ENCODE peak calls at places on chromosomes 5 and 9, in six cellular contexts. One of them, this sample, is unnamed.

GRCh38 chr9:90915693-90916092 is 114.1 kb downstream of the SYK start:
- DNase-seq in mucosa of gallbladder: no peak
- DNase-seq in progenitor cell of endocrine pancreas: no peak
- DNase-seq in NCI-H510A treated with DMSO at 0.1 percent for 48 hours: no peak
- DNase-seq in sigmoid colon: no peak
- DNase-seq in heart left ventricle: no peak
- DNase-seq in this sample: peak

GRCh38 chr5:10607023-10607665 is 43.3 kb downstream of the ANKRD33B start:
- DNase-seq in mucosa of gallbladder: no peak
- DNase-seq in progenitor cell of endocrine pancreas: no peak
- DNase-seq in NCI-H510A treated with DMSO at 0.1 percent for 48 hours: peak
- DNase-seq in sigmoid colon: no peak
- DNase-seq in heart left ventricle: peak
- DNase-seq in this sample: no peak

GRCh38 chr9:101235105-101235866 is 149.5 kb downstream of the BAAT start:
- DNase-seq in mucosa of gallbladder: no peak
- DNase-seq in progenitor cell of endocrine pancreas: no peak
- DNase-seq in NCI-H510A treated with DMSO at 0.1 percent for 48 hours: peak
- DNase-seq in sigmoid colon: no peak
- DNase-seq in heart left ventricle: no peak
- DNase-seq in this sample: peak

GRCh38 chr9:136189394-136190236 is 15.3 kb downstream of the LHX3 start:
- DNase-seq in mucosa of gallbladder: no peak
- DNase-seq in progenitor cell of endocrine pancreas: no peak
- DNase-seq in NCI-H510A treated with DMSO at 0.1 percent for 48 hours: no peak
- DNase-seq in sigmoid colon: no peak
- DNase-seq in heart left ventricle: no peak
- DNase-seq in this sample: no peak

GRCh38 chr5:149959406-149960236 is 937 bp upstream of the SLC26A2 start:
- DNase-seq in mucosa of gallbladder: no peak
- DNase-seq in progenitor cell of endocrine pancreas: no peak
- DNase-seq in NCI-H510A treated with DMSO at 0.1 percent for 48 hours: peak
- DNase-seq in sigmoid colon: no peak
- DNase-seq in heart left ventricle: no peak
- DNase-seq in this sample: peak

GRCh38 chr9:136799079-136799853 is 3.1 kb downstream of the CCDC183 start:
- DNase-seq in mucosa of gallbladder: no peak
- DNase-seq in progenitor cell of endocrine pancreas: no peak
- DNase-seq in NCI-H510A treated with DMSO at 0.1 percent for 48 hours: peak
- DNase-seq in sigmoid colon: no peak
- DNase-seq in heart left ventricle: no peak
- DNase-seq in this sample: peak

GRCh38 chr5:146878471-146879172 is at the start of gene PPP2R2B:
- DNase-seq in mucosa of gallbladder: peak
- DNase-seq in progenitor cell of endocrine pancreas: peak
- DNase-seq in NCI-H510A treated with DMSO at 0.1 percent for 48 hours: peak
- DNase-seq in sigmoid colon: peak
- DNase-seq in heart left ventricle: no peak
- DNase-seq in this sample: peak

GRCh38 chr5:66888613-66889012 is 292.4 kb downstream of the MAST4 start:
- DNase-seq in mucosa of gallbladder: no peak
- DNase-seq in progenitor cell of endocrine pancreas: no peak
- DNase-seq in NCI-H510A treated with DMSO at 0.1 percent for 48 hours: no peak
- DNase-seq in sigmoid colon: no peak
- DNase-seq in heart left ventricle: no peak
- DNase-seq in this sample: no peak

GRCh38 chr5:132354828-132355765 is 14.4 kb upstream of the SLC22A5 start:
- DNase-seq in mucosa of gallbladder: no peak
- DNase-seq in progenitor cell of endocrine pancreas: no peak
- DNase-seq in NCI-H510A treated with DMSO at 0.1 percent for 48 hours: no peak
- DNase-seq in sigmoid colon: no peak
- DNase-seq in heart left ventricle: no peak
- DNase-seq in this sample: no peak

GRCh38 chr9:137882506-137882821 is 4.9 kb downstream of the CACNA1B start:
- DNase-seq in mucosa of gallbladder: no peak
- DNase-seq in progenitor cell of endocrine pancreas: no peak
- DNase-seq in NCI-H510A treated with DMSO at 0.1 percent for 48 hours: no peak
- DNase-seq in sigmoid colon: no peak
- DNase-seq in heart left ventricle: no peak
- DNase-seq in this sample: no peak

GRCh38 chr5:16178745-16179372 is 732 bp downstream of the MARCHF11 start:
- DNase-seq in mucosa of gallbladder: peak
- DNase-seq in progenitor cell of endocrine pancreas: peak
- DNase-seq in NCI-H510A treated with DMSO at 0.1 percent for 48 hours: peak
- DNase-seq in sigmoid colon: no peak
- DNase-seq in heart left ventricle: peak
- DNase-seq in this sample: peak